ENCODE peak calls at places on chromosomes 13 and 19, in four cellular contexts. W is foreskin fibroblast, L is ecto neural progenitor cell, F is adrenal gland. U is an unnamed sample.

GRCh38 chr19:4326215-4326836 is 12.3 kb downstream of the STAP2 start:
- DNase-seq in W (no peak), L (no peak), F (no peak), U (no peak)

GRCh38 chr19:364496-365287 is 20.1 kb upstream of the MIER2 start:
- DNase-seq in W (no peak), L (no peak), F (no peak), U (no peak)

GRCh38 chr19:48614436-48615144 is at the start of gene FAM83E:
- DNase-seq in W (no peak), L (peak; percentile 63), F (no peak), U (no peak)

GRCh38 chr19:11125994-11126685 is 29.4 kb downstream of the SPC24 start:
- DNase-seq in W (peak; percentile 44), L (peak; percentile 78), F (peak; percentile 95), U (peak; percentile 87)

GRCh38 chr19:55196803-55197202 is 12.5 kb downstream of the PTPRH start:
- DNase-seq in W (no peak), L (no peak), F (no peak), U (no peak)

GRCh38 chr19:5799247-5800241 is 5.3 kb upstream of the NRTN start:
- DNase-seq in W (no peak), L (no peak), F (peak; percentile 87), U (no peak)

GRCh38 chr19:8224394-8225145 is 15.4 kb downstream of the CERS4 start:
- DNase-seq in W (no peak), L (no peak), F (no peak), U (no peak)

GRCh38 chr13:25744176-25744575 is 307.6 kb downstream of the SHISA2 start:
- DNase-seq in W (no peak), L (no peak), F (no peak), U (no peak)

GRCh38 chr13:51643882-51644281 is 59.6 kb downstream of the WDFY2 start:
- DNase-seq in W (peak; percentile 87), L (no peak), F (no peak), U (no peak)

GRCh38 chr19:3006075-3006767 is 22.9 kb downstream of the TLE2 start:
- DNase-seq in W (no peak), L (no peak), F (no peak), U (no peak)

GRCh38 chr19:2550431-2551171 is 74.7 kb downstream of the GADD45B start:
- DNase-seq in W (no peak), L (no peak), F (no peak), U (no peak)

GRCh38 chr13:46648166-46648607 is 95.2 kb downstream of the LRCH1 start:
- DNase-seq in W (no peak), L (no peak), F (no peak), U (no peak)

GRCh38 chr19:46076951-46077814 is 36.4 kb upstream of the IGFL4 start:
- DNase-seq in W (peak; percentile 67), L (peak; percentile 87), F (peak; percentile 76), U (no peak)

GRCh38 chr13:112012004-112012704 is 54.8 kb upstream of the SOX1 start:
- DNase-seq in W (no peak), L (peak; percentile 42), F (no peak), U (no peak)

GRCh38 chr19:51607920-51608562 is 22.2 kb downstream of the SIGLEC5 start:
- DNase-seq in W (peak; percentile 33), L (peak; percentile 87), F (peak; percentile 83), U (peak; percentile 77)

GRCh38 chr19:40744554-40745401 is 5.5 kb downstream of the ACTMAP start:
- DNase-seq in W (no peak), L (no peak), F (no peak), U (no peak)

GRCh38 chr19:43858174-43858573 is 31.1 kb downstream of the ZNF283 start:
- DNase-seq in W (no peak), L (no peak), F (no peak), U (no peak)

GRCh38 chr13:98972627-98973026 is 5.2 kb downstream of the DOCK9 start:
- DNase-seq in W (peak; percentile 70), L (no peak), F (no peak), U (no peak)

GRCh38 chr13:109874921-109875454 is 88.6 kb upstream of the IRS2 start:
- DNase-seq in W (peak; percentile 47), L (no peak), F (no peak), U (no peak)

GRCh38 chr13:110649551-110649950 is 34.2 kb downstream of the NAXD start:
- DNase-seq in W (no peak), L (no peak), F (no peak), U (no peak)

GRCh38 chr13:44646044-44646443 is 69.9 kb upstream of the TSC22D1 start:
- DNase-seq in W (no peak), L (no peak), F (no peak), U (no peak)

GRCh38 chr13:97328222-97328790 is 105.7 kb upstream of the RAP2A start:
- DNase-seq in W (peak; percentile 55), L (peak; percentile 78), F (peak; percentile 70), U (no peak)

GRCh38 chr13:30362869-30363268 is 55.5 kb upstream of the KATNAL1 start:
- DNase-seq in W (no peak), L (no peak), F (no peak), U (no peak)